ENCODE peak calls at places on chromosomes 5 and 9, in eight cellular contexts. N is PC-3; B is upper lobe of right lung; I is lung; E is cardiac muscle cell; U is naive thymus-derived CD4-positive, alpha-beta T cell; T is body of pancreas; A is kidney. C is an unnamed sample. For H3K4me1, the result is how much of the 10 kb centered on the place peaks cover.

GRCh38 chr5:133980652-133981051 is 12.2 kb upstream of the C5orf15 start:
- DNase-seq in N (no peak), B (no peak), I (no peak), E (no peak), U (no peak), T (no peak), A (no peak), C (no peak)

GRCh38 chr5:6581559-6582426 is 51.1 kb downstream of the NSUN2 start:
- DNase-seq in N (no peak), B (no peak), I (no peak), E (no peak), U (no peak), T (no peak), A (no peak), C (no peak)

GRCh38 chr5:172879434-172879828 is 45.4 kb downstream of the ERGIC1 start:
- DNase-seq in N (no peak), B (no peak), I (no peak), E (no peak), U (no peak), T (no peak), A (no peak), C (no peak)

GRCh38 chr5:119897537-119898370 is 268.4 kb downstream of the FAM170A start:
- DNase-seq in N (no peak), B (no peak), I (no peak), E (no peak), U (no peak), T (no peak), A (no peak), C (no peak)

GRCh38 chr9:96245399-96245798 is 56.6 kb downstream of the HSD17B3 start:
- DNase-seq in N (no peak), B (no peak), I (no peak), E (no peak), U (no peak), T (no peak), A (no peak), C (peak)

GRCh38 chr9:84442712-84443111 is 102.2 kb upstream of the SLC28A3 start:
- DNase-seq in N (no peak), B (no peak), I (no peak), E (no peak), U (no peak), T (no peak), A (no peak), C (no peak)

GRCh38 chr5:153352685-153353219 is 137.7 kb upstream of the GRIA1 start:
- DNase-seq in N (no peak), B (no peak), I (no peak), E (peak), U (no peak), T (no peak), A (no peak), C (no peak)

GRCh38 chr5:130213607-130214006 is 309.3 kb downstream of the CHSY3 start:
- DNase-seq in N (no peak), B (no peak), I (no peak), E (no peak), U (no peak), T (no peak), A (no peak), C (no peak)

GRCh38 chr9:84266087-84266561 is 74.4 kb downstream of the SLC28A3 start:
- DNase-seq in N (no peak), B (no peak), I (no peak), E (no peak), U (no peak), T (peak), A (no peak), C (no peak)

GRCh38 chr5:180718810-180719453 is 20.9 kb downstream of the OR2Y1 start:
- DNase-seq in N (peak), B (no peak), I (no peak), E (peak), U (peak), T (peak), A (no peak), C (peak)

GRCh38 chr9:135047521-135047920 is 39.9 kb upstream of the OLFM1 start:
- DNase-seq in N (no peak), B (no peak), I (no peak), E (no peak), U (no peak), T (no peak), A (no peak), C (no peak)

GRCh38 chr9:113616116-113616515 is 152.6 kb downstream of the RGS3 start:
- DNase-seq in N (no peak), B (peak), I (no peak), E (no peak), U (no peak), T (no peak), A (peak), C (no peak)

GRCh38 chr5:72633041-72633445 is 125.8 kb upstream of the ZNF366 start:
- DNase-seq in N (no peak), B (no peak), I (no peak), E (no peak), U (no peak), T (peak), A (no peak), C (no peak)

GRCh38 chr5:172788771-172789686 is 18.0 kb upstream of the DUSP1 start:
- DNase-seq in N (no peak), B (peak), I (no peak), E (peak), U (no peak), T (peak), A (peak), C (no peak)

GRCh38 chr9:7320139-7320538 is 479.4 kb downstream of the DMAC1 start:
- DNase-seq in N (peak), B (no peak), I (no peak), E (no peak), U (no peak), T (no peak), A (no peak), C (peak)

GRCh38 chr5:581941-582340 is 30.2 kb upstream of the CEP72 start:
- DNase-seq in N (no peak), B (no peak), I (no peak), E (no peak), U (no peak), T (no peak), A (no peak), C (no peak)

GRCh38 chr5:6457592-6457991 is 8.9 kb downstream of the UBE2QL1 start:
- DNase-seq in N (no peak), B (no peak), I (no peak), E (no peak), U (no peak), T (no peak), A (no peak), C (no peak)

GRCh38 chr5:91162534-91163381 is 220.4 kb downstream of the ARRDC3 start:
- DNase-seq in N (peak), B (peak), I (peak), E (no peak), U (no peak), T (peak), A (peak), C (no peak)

GRCh38 chr5:133942589-133943474 is 25.6 kb downstream of the C5orf15 start:
- DNase-seq in N (peak), B (no peak), I (no peak), E (no peak), U (no peak), T (peak), A (no peak), C (no peak)

GRCh38 chr5:42982107-42982622 is 58.0 kb downstream of the ANXA2R start:
- DNase-seq in N (no peak), B (no peak), I (no peak), E (peak), U (no peak), T (no peak), A (no peak), C (no peak)

GRCh38 chr5:135930029-135930948 is 24.5 kb downstream of the LECT2 start:
- DNase-seq in N (no peak), B (no peak), I (no peak), E (peak), U (no peak), T (no peak), A (peak), C (no peak)

GRCh38 chr9:5531251-5531972 is 21.1 kb downstream of the PDCD1LG2 start:
- DNase-seq in N (no peak), B (no peak), I (no peak), E (no peak), U (no peak), T (no peak), A (no peak), C (no peak)

GRCh38 chr5:154189256-154189818 is 1.2 kb upstream of the GALNT10 start:
- DNase-seq in N (no peak), B (peak), I (no peak), E (peak), U (no peak), T (no peak), A (peak), C (no peak)

GRCh38 chr9:124270504-124271335 is 13.0 kb downstream of the NEK6 start:
- DNase-seq in N (no peak), B (peak), I (peak), E (no peak), U (no peak), T (peak), A (no peak), C (no peak)

GRCh38 chr9:3434594-3434993 is 91.2 kb downstream of the RFX3 start:
- DNase-seq in N (no peak), B (no peak), I (no peak), E (no peak), U (no peak), T (no peak), A (no peak), C (no peak)

GRCh38 chr5:10913846-10914245 is 152.8 kb upstream of the DAP start:
- DNase-seq in N (peak), B (no peak), I (no peak), E (no peak), U (no peak), T (peak), A (no peak), C (no peak)

GRCh38 chr5:160938532-160938931 is 86.5 kb upstream of the ATP10B start:
- DNase-seq in N (peak), B (peak), I (peak), E (no peak), U (no peak), T (peak), A (peak), C (no peak)

GRCh38 chr5:154444559-154445421 is 1.0 kb upstream of the SAP30L start:
- DNase-seq in N (peak), B (peak), I (no peak), E (peak), U (no peak), T (peak), A (peak), C (peak)

GRCh38 chr5:96868603-96869371 is 7.5 kb upstream of the ERAP2 start:
- DNase-seq in N (peak), B (no peak), I (no peak), E (peak), U (peak), T (peak), A (no peak), C (peak)

GRCh38 chr9:131854906-131855504 is 115.1 kb upstream of the RAPGEF1 start:
- DNase-seq in N (no peak), B (no peak), I (no peak), E (no peak), U (no peak), T (no peak), A (no peak), C (peak)

GRCh38 chr9:2096376-2096970 is 81.3 kb downstream of the SMARCA2 start:
- DNase-seq in N (no peak), B (no peak), I (no peak), E (no peak), U (no peak), T (no peak), A (no peak), C (no peak)

GRCh38 chr9:113960748-113961147 is 84.6 kb downstream of the ZNF618 start:
- DNase-seq in N (no peak), B (no peak), I (no peak), E (no peak), U (no peak), T (no peak), A (no peak), C (no peak)

GRCh38 chr5:113572716-113573115 is 59.2 kb downstream of the YTHDC2 start:
- DNase-seq in N (no peak), B (no peak), I (no peak), E (no peak), U (no peak), T (no peak), A (no peak), C (no peak)

DNA sequence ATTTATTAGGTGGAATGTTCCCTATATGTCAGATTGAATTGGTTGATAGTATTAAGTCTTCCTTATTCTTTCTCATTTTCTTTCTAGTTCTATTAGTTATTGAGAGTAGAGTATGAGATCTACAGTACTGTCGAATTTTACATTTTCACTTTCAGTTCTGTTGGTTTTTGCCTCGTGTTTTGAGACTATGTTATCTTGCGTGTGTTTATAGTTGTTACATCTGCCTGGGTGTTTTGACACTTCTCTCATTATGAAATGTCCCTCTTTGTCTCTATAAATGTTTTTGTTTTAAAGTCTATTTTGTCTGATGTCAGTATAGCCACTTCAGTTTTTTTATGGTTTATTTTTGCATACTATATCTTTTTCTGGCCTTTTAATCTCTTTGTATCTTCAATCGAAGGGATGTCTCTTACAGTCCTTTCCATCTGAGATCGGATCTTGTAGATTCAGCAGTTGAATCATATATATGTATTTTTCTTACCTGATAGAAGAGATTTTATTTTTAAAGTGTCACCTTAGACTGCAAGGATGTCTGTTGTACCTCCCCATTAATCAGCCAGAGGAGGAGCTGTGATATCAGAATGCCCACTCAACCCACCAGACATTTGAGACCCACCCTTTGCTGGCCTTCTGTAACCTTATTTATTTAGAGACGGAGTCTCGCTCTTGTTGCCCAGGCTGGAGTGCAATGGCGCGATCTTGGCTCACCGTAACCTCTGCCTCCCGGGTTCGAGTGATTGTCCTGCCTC is 20.7 kb downstream of the EHMT1 start:
- DNase-seq in N (no peak), B (no peak), I (no peak), E (no peak), U (no peak), T (no peak), A (no peak), C (no peak)
- H3K4me3 ChIP-seq in N (no peak), B (peak), I (no peak), E (no peak), U (peak), T (no peak), A (peak), C (no peak)

GRCh38 chr5:33316773-33317172 is 124.0 kb upstream of the TARS1 start:
- DNase-seq in N (peak), B (no peak), I (no peak), E (no peak), U (no peak), T (no peak), A (no peak), C (no peak)

GRCh38 chr5:33312631-33313030 is 128.1 kb upstream of the TARS1 start:
- DNase-seq in N (no peak), B (no peak), I (no peak), E (no peak), U (no peak), T (no peak), A (no peak), C (no peak)

GRCh38 chr5:33317271-33317670 is 123.5 kb upstream of the TARS1 start:
- DNase-seq in N (peak), B (no peak), I (no peak), E (no peak), U (no peak), T (no peak), A (no peak), C (no peak)

GRCh38 chr5:33313150-33313549 is 127.6 kb upstream of the TARS1 start:
- DNase-seq in N (peak), B (no peak), I (no peak), E (no peak), U (no peak), T (no peak), A (no peak), C (no peak)

DNA sequence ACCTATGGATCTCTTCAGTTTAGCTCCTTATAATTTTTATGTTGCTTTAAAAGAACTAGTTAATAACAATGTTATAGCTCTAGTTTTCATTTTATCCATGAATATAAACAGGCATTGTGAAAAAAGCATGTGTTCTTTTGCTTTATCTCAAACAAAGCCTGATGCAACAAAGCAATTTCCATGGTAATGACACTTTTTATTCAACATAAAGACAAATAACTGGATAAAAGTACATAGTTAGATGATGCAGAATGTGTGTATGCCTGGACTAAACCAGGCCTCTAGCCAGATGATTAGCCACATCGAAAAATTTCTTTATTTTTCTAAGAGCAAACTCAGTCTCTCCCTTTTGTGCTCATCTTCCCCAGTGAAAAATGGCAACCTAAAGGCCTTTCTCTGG is 125.6 kb upstream of the TARS1 start:
- DNase-seq in N (no peak), B (no peak), I (no peak), E (no peak), U (no peak), T (no peak), A (no peak), C (no peak)
- H3K4me1 ChIP-seq in N (half or more), B (under half), I (under half), E (under half), U (under half), T (under half), A (under half), C (under half)

DNA sequence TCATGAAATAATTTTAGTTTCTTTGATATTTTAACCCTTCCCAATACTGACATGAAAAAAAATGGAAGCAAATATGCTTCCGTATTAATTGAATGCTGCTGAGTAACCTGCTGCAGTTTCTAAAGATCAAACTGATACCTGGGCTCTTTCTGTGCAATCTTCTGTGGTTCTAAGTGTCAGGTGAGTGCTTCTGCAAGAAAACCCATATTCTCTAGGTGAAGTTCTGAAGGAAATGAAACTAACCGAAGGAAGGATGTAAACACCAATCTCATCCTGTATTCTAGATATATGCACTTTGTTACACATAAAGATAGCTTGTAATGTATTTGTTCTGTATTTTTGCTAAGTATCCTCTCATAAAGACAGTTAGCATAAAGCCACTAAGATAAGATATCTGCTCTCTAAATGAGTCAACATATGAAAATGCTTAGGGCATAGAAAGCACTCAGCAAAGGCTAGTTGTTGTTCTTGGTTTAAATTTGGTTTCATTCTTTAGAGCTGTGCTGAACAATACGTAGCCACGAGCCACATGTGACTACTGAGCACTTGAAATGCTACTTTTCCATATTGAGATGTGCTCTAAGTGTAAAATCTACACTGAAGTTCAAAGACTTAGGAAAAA is 52.0 kb downstream of the ITGA2 start:
- DNase-seq in N (no peak), B (no peak), I (no peak), E (no peak), U (no peak), T (no peak), A (no peak), C (no peak)
- H3K4me3 ChIP-seq in N (no peak), B (peak), I (no peak), E (no peak), U (peak), T (no peak), A (no peak), C (no peak)

DNA sequence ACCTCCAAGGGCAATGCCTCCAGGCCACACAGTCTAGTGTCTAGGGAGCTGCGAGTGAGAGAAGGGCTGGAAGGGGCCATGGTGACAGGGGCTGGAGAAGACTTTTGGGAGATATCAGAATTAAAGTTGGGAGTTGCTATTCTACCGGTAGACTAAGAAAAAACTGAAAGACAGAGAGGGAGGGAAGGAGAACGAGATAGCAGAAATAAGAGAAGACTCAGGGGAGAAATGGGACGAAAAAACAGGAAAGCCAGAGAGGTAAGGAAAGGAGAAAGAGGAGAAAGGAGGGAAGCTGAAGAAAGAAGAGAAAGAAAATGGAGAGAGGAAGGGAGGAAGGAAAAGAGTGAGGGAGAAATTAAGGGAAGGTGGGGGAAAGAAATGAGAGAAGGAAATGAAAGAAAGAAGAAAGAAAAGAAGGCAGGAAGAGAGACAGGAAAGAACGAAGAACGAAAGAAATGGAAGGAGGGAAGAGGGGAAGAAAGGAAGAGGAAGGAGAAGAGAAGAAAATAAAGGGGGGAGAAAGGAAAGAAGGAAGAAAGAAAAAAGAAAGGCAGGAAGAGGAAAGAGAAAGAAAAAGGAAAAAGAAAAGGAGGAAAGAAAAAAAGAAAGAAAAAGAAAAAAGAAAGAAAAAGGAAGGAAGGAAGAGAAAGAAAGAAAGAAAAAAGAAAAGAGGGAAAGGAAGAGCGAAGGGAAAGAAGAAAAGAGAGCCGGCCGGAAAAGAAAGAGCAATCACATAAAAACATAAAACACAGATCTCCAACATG is 1.2 kb downstream of the EBF1 start:
- DNase-seq in N (no peak), B (no peak), I (no peak), E (no peak), U (no peak), T (no peak), A (no peak), C (no peak)
- H3K4me1 ChIP-seq in N (under half), B (under half), I (under half), E (under half), U (under half), T (under half), A (under half), C (under half)

DNA sequence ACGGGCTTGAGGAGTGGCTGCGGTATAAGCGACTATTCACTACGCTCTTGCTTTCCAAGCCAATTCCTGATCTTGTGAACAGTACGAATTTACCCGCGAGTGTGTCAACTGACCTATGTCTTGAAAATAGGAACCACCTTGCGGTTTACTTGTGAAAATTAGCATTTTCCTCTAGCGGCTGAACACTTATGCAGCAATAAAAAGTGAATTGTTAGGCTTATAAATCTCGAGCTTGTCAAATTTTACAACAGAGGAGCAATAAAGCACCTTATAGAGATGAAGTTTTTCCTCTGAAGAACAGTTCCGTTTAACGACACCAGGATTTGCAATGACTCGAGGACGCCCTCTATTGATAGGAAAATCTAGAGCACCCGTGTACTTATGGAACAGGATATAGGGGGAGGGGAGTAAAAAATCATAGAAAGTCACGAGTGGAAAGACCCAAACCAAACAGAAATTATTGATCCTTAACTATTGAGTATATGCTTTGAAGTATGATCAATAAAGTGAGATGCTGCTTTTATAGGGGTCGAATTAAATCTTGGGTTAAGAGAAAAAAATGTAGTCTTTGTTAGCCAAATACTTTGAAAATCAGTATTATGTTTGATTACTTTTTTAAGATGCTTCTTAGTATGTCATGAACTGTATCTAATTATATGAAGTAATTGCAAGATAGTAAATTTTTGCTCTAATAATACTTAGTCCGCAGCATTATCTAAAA is 1.9 kb upstream of the RGMB start:
- DNase-seq in N (peak), B (no peak), I (peak), E (peak), U (peak), T (peak), A (no peak), C (peak)
- H3K4me3 ChIP-seq in N (peak), B (peak), I (no peak), E (peak), U (peak), T (no peak), A (peak), C (peak)